ENCODE peak calls at places on chromosome 7, in five cellular contexts. One of them, this sample, is unnamed.

GRCh38 chr7:72435913-72436480 is 23.9 kb upstream of the CALN1 start:
- DNase-seq in A549: no peak
- DNase-seq in breast epithelium: no peak
- DNase-seq in H1: no peak
- DNase-seq in CD4-positive, CD25-positive, alpha-beta regulatory T cell: no peak
- DNase-seq in this sample: no peak

GRCh38 chr7:1298938-1299885 is 66.5 kb downstream of the UNCX start:
- DNase-seq in A549: no peak
- DNase-seq in breast epithelium: no peak
- DNase-seq in H1: no peak
- DNase-seq in CD4-positive, CD25-positive, alpha-beta regulatory T cell: no peak
- DNase-seq in this sample: no peak

GRCh38 chr7:44305564-44306507 is 19.6 kb downstream of the CAMK2B start:
- DNase-seq in A549: no peak
- DNase-seq in breast epithelium: peak
- DNase-seq in H1: no peak
- DNase-seq in CD4-positive, CD25-positive, alpha-beta regulatory T cell: no peak
- DNase-seq in this sample: no peak

GRCh38 chr7:2641406-2642393 is 9.9 kb downstream of the TTYH3 start:
- DNase-seq in A549: no peak
- DNase-seq in breast epithelium: peak
- DNase-seq in H1: no peak
- DNase-seq in CD4-positive, CD25-positive, alpha-beta regulatory T cell: no peak
- DNase-seq in this sample: peak

GRCh38 chr7:122803323-122803722 is 82.9 kb downstream of the CADPS2 start:
- DNase-seq in A549: no peak
- DNase-seq in breast epithelium: no peak
- DNase-seq in H1: no peak
- DNase-seq in CD4-positive, CD25-positive, alpha-beta regulatory T cell: no peak
- DNase-seq in this sample: no peak

GRCh38 chr7:138875794-138876193 is 77.8 kb upstream of the ATP6V0A4 start:
- DNase-seq in A549: no peak
- DNase-seq in breast epithelium: no peak
- DNase-seq in H1: no peak
- DNase-seq in CD4-positive, CD25-positive, alpha-beta regulatory T cell: peak
- DNase-seq in this sample: no peak

GRCh38 chr7:104968648-104969047 is 45.4 kb upstream of the KMT2E start:
- DNase-seq in A549: no peak
- DNase-seq in breast epithelium: no peak
- DNase-seq in H1: no peak
- DNase-seq in CD4-positive, CD25-positive, alpha-beta regulatory T cell: no peak
- DNase-seq in this sample: no peak

GRCh38 chr7:103025341-103025740 is 49.3 kb downstream of the FBXL13 start:
- DNase-seq in A549: no peak
- DNase-seq in breast epithelium: no peak
- DNase-seq in H1: no peak
- DNase-seq in CD4-positive, CD25-positive, alpha-beta regulatory T cell: no peak
- DNase-seq in this sample: no peak

GRCh38 chr7:42227931-42228591 is 8.9 kb downstream of the GLI3 start:
- DNase-seq in A549: no peak
- DNase-seq in breast epithelium: no peak
- DNase-seq in H1: no peak
- DNase-seq in CD4-positive, CD25-positive, alpha-beta regulatory T cell: no peak
- DNase-seq in this sample: peak

GRCh38 chr7:82886324-82886723 is 276.4 kb downstream of the PCLO start:
- DNase-seq in A549: no peak
- DNase-seq in breast epithelium: no peak
- DNase-seq in H1: no peak
- DNase-seq in CD4-positive, CD25-positive, alpha-beta regulatory T cell: no peak
- DNase-seq in this sample: no peak

GRCh38 chr7:74289018-74289659 is at the start of gene CLIP2:
- DNase-seq in A549: peak
- DNase-seq in breast epithelium: peak
- DNase-seq in H1: no peak
- DNase-seq in CD4-positive, CD25-positive, alpha-beta regulatory T cell: peak
- DNase-seq in this sample: peak

GRCh38 chr7:139127648-139128047 is 18.1 kb upstream of the ZC3HAV1 start:
- DNase-seq in A549: no peak
- DNase-seq in breast epithelium: no peak
- DNase-seq in H1: no peak
- DNase-seq in CD4-positive, CD25-positive, alpha-beta regulatory T cell: no peak
- DNase-seq in this sample: no peak

GRCh38 chr7:79624336-79624735 is 170.9 kb upstream of the MAGI2 start:
- DNase-seq in A549: no peak
- DNase-seq in breast epithelium: no peak
- DNase-seq in H1: no peak
- DNase-seq in CD4-positive, CD25-positive, alpha-beta regulatory T cell: no peak
- DNase-seq in this sample: no peak

GRCh38 chr7:64618785-64619456 is 47.0 kb upstream of the ZNF107 start:
- DNase-seq in A549: no peak
- DNase-seq in breast epithelium: no peak
- DNase-seq in H1: no peak
- DNase-seq in CD4-positive, CD25-positive, alpha-beta regulatory T cell: no peak
- DNase-seq in this sample: no peak

GRCh38 chr7:17046666-17047065 is 164.9 kb upstream of the AGR3 start:
- DNase-seq in A549: no peak
- DNase-seq in breast epithelium: peak
- DNase-seq in H1: no peak
- DNase-seq in CD4-positive, CD25-positive, alpha-beta regulatory T cell: no peak
- DNase-seq in this sample: no peak

GRCh38 chr7:99143853-99144672 is at the start of gene SMURF1:
- DNase-seq in A549: peak
- DNase-seq in breast epithelium: peak
- DNase-seq in H1: no peak
- DNase-seq in CD4-positive, CD25-positive, alpha-beta regulatory T cell: peak
- DNase-seq in this sample: peak

GRCh38 chr7:3844545-3845151 is 543.6 kb downstream of the SDK1 start:
- DNase-seq in A549: no peak
- DNase-seq in breast epithelium: no peak
- DNase-seq in H1: no peak
- DNase-seq in CD4-positive, CD25-positive, alpha-beta regulatory T cell: no peak
- DNase-seq in this sample: no peak

GRCh38 chr7:43698461-43699255 is 30.7 kb downstream of the COA1 start:
- DNase-seq in A549: no peak
- DNase-seq in breast epithelium: no peak
- DNase-seq in H1: no peak
- DNase-seq in CD4-positive, CD25-positive, alpha-beta regulatory T cell: no peak
- DNase-seq in this sample: no peak

GRCh38 chr7:33979807-33980355 is 74.5 kb downstream of the BMPER start:
- DNase-seq in A549: peak
- DNase-seq in breast epithelium: no peak
- DNase-seq in H1: no peak
- DNase-seq in CD4-positive, CD25-positive, alpha-beta regulatory T cell: no peak
- DNase-seq in this sample: no peak

GRCh38 chr7:122535086-122535485 is 163.8 kb downstream of the RNF133 start:
- DNase-seq in A549: no peak
- DNase-seq in breast epithelium: no peak
- DNase-seq in H1: no peak
- DNase-seq in CD4-positive, CD25-positive, alpha-beta regulatory T cell: no peak
- DNase-seq in this sample: no peak

GRCh38 chr7:81499262-81500116 is 270.4 kb downstream of the HGF start:
- DNase-seq in A549: peak
- DNase-seq in breast epithelium: no peak
- DNase-seq in H1: no peak
- DNase-seq in CD4-positive, CD25-positive, alpha-beta regulatory T cell: no peak
- DNase-seq in this sample: no peak

GRCh38 chr7:96331233-96331632 is 9.3 kb upstream of the SLC25A13 start:
- DNase-seq in A549: no peak
- DNase-seq in breast epithelium: no peak
- DNase-seq in H1: no peak
- DNase-seq in CD4-positive, CD25-positive, alpha-beta regulatory T cell: no peak
- DNase-seq in this sample: no peak

GRCh38 chr7:69295971-69296370 is 302.3 kb upstream of the AUTS2 start:
- DNase-seq in A549: no peak
- DNase-seq in breast epithelium: no peak
- DNase-seq in H1: no peak
- DNase-seq in CD4-positive, CD25-positive, alpha-beta regulatory T cell: no peak
- DNase-seq in this sample: no peak

GRCh38 chr7:142669074-142669654 is 80.1 kb upstream of the PRSS1 start:
- DNase-seq in A549: peak
- DNase-seq in breast epithelium: no peak
- DNase-seq in H1: no peak
- DNase-seq in CD4-positive, CD25-positive, alpha-beta regulatory T cell: no peak
- DNase-seq in this sample: no peak

GRCh38 chr7:116576350-116577319 is 51.8 kb downstream of the CAV1 start:
- DNase-seq in A549: no peak
- DNase-seq in breast epithelium: no peak
- DNase-seq in H1: no peak
- DNase-seq in CD4-positive, CD25-positive, alpha-beta regulatory T cell: no peak
- DNase-seq in this sample: no peak

GRCh38 chr7:36387437-36388345 is 2.0 kb upstream of the ANLN start:
- DNase-seq in A549: peak
- DNase-seq in breast epithelium: no peak
- DNase-seq in H1: no peak
- DNase-seq in CD4-positive, CD25-positive, alpha-beta regulatory T cell: no peak
- DNase-seq in this sample: no peak

GRCh38 chr7:36389371-36390198 is at the start of gene ANLN:
- DNase-seq in A549: peak
- DNase-seq in breast epithelium: peak
- DNase-seq in H1: peak
- DNase-seq in CD4-positive, CD25-positive, alpha-beta regulatory T cell: peak
- DNase-seq in this sample: peak

GRCh38 chr7:36391436-36392198 is 2.0 kb downstream of the ANLN start:
- DNase-seq in A549: no peak
- DNase-seq in breast epithelium: no peak
- DNase-seq in H1: no peak
- DNase-seq in CD4-positive, CD25-positive, alpha-beta regulatory T cell: no peak
- DNase-seq in this sample: no peak

GRCh38 chr7:36390199-36391090 is 783 bp downstream of the ANLN start:
- DNase-seq in A549: peak
- DNase-seq in breast epithelium: peak
- DNase-seq in H1: peak
- DNase-seq in CD4-positive, CD25-positive, alpha-beta regulatory T cell: peak
- DNase-seq in this sample: peak

GRCh38 chr7:36388423-36388822 is 1.2 kb upstream of the ANLN start:
- DNase-seq in A549: no peak
- DNase-seq in breast epithelium: no peak
- DNase-seq in H1: no peak
- DNase-seq in CD4-positive, CD25-positive, alpha-beta regulatory T cell: no peak
- DNase-seq in this sample: no peak
- H3K27ac ChIP-seq in A549: peak
- H3K27ac ChIP-seq in breast epithelium: peak
- H3K27ac ChIP-seq in H1: no peak
- H3K27ac ChIP-seq in CD4-positive, CD25-positive, alpha-beta regulatory T cell: no peak
- H3K27ac ChIP-seq in this sample: peak

DNA sequence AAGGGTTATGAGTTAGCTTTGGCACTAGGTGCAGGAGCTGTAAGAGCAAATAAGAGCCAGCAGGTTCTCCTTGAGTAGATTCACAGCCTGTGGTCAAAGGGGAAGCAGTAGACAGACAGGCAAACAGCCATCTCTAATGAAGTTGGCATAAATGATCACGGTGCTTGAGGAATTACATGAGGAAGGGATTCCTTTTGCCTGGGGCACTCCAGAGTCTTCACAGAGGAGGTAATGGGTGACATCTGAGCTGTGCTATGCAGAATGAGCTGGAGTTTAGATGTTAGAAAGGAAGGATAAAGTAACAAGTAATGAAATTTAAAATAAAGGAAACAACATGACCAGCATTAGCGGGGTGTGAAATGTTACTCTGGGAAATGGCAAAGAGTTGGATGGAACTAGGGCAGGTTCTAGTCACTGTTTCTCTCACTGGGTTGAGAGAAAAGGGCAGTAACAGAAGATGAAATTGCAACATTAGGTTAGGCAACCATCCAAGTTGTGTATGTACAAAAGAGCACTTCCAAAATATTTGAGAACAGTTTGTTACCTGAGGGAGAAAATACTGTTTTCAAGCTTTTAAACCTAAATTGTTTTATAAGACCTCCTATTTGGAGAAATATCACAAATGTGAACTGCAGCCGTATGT is 613.8 kb downstream of the PHTF2 start:
- DNase-seq in A549: no peak
- DNase-seq in breast epithelium: no peak
- DNase-seq in H1: no peak
- DNase-seq in CD4-positive, CD25-positive, alpha-beta regulatory T cell: no peak
- DNase-seq in this sample: no peak
- H3K27ac ChIP-seq in A549: no peak
- H3K27ac ChIP-seq in breast epithelium: no peak
- H3K27ac ChIP-seq in H1: no peak
- H3K27ac ChIP-seq in CD4-positive, CD25-positive, alpha-beta regulatory T cell: no peak
- H3K27ac ChIP-seq in this sample: no peak

GRCh38 chr7:155256081-155256760 is 41.5 kb upstream of the INSIG1 start:
- DNase-seq in A549: no peak
- DNase-seq in breast epithelium: no peak
- DNase-seq in H1: no peak
- DNase-seq in CD4-positive, CD25-positive, alpha-beta regulatory T cell: no peak
- DNase-seq in this sample: no peak

GRCh38 chr7:155258233-155258575 is 39.5 kb upstream of the INSIG1 start:
- DNase-seq in A549: no peak
- DNase-seq in breast epithelium: peak
- DNase-seq in H1: no peak
- DNase-seq in CD4-positive, CD25-positive, alpha-beta regulatory T cell: no peak
- DNase-seq in this sample: no peak

GRCh38 chr7:155255660-155256059 is 42.0 kb upstream of the INSIG1 start:
- DNase-seq in A549: no peak
- DNase-seq in breast epithelium: no peak
- DNase-seq in H1: no peak
- DNase-seq in CD4-positive, CD25-positive, alpha-beta regulatory T cell: no peak
- DNase-seq in this sample: no peak

GRCh38 chr7:155256761-155257481 is 40.8 kb upstream of the INSIG1 start:
- DNase-seq in A549: no peak
- DNase-seq in breast epithelium: no peak
- DNase-seq in H1: no peak
- DNase-seq in CD4-positive, CD25-positive, alpha-beta regulatory T cell: no peak
- DNase-seq in this sample: no peak

DNA sequence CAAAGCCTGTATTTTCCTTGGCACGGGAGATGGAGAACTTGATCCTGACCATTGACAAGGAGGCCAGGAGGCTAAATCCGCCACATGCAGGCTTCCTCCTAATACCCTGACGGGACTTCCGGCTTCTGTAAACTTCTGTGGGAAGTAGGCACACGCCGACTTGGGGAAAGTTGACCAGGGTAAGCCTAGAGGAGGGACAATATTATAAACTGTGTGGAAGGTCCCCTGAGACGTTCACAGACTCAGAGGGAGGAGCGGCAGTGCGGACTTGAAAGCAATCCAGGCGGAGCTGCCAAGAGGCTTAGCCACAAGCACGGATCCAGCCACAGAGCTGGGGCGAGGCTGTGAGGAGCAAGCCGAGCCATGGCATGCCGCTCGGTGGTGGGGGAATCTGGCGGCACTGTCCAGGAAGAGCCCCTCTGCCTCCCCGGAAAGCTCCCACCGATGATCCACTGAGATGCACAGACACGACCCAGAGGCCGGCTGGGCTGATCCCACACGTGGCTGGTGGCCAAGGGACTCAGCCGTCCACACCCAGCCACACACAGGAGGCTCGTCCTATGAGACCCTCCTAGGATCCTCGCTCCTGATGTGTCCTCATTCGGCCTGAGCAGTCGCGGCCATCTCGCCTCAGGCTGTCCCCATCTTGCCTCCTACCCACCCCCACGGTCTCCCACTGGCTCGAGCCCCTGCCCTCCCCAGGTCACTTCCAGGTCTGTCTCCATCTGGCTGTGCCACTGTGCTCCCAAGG is 40.0 kb upstream of the INSIG1 start:
- DNase-seq in A549: no peak
- DNase-seq in breast epithelium: peak
- DNase-seq in H1: no peak
- DNase-seq in CD4-positive, CD25-positive, alpha-beta regulatory T cell: no peak
- DNase-seq in this sample: peak
- H3K27ac ChIP-seq in A549: no peak
- H3K27ac ChIP-seq in breast epithelium: peak
- H3K27ac ChIP-seq in H1: no peak
- H3K27ac ChIP-seq in CD4-positive, CD25-positive, alpha-beta regulatory T cell: no peak
- H3K27ac ChIP-seq in this sample: peak

GRCh38 chr7:131726031-131726430 is 169.6 kb upstream of the PODXL start:
- DNase-seq in A549: no peak
- DNase-seq in breast epithelium: no peak
- DNase-seq in H1: no peak
- DNase-seq in CD4-positive, CD25-positive, alpha-beta regulatory T cell: no peak
- DNase-seq in this sample: no peak
- H3K27ac ChIP-seq in A549: no peak
- H3K27ac ChIP-seq in breast epithelium: no peak
- H3K27ac ChIP-seq in H1: no peak
- H3K27ac ChIP-seq in CD4-positive, CD25-positive, alpha-beta regulatory T cell: no peak
- H3K27ac ChIP-seq in this sample: no peak

This sample was measured in left ventricle myocardium inferior.